ENCODE peak calls at places on chromosome 20, in eight cellular contexts. K is posterior cingulate gyrus, F is choroid plexus epithelial cell, G is EL, W is right cardiac atrium, B is EH, A is fibroblast of the aortic adventitia, X is T-helper 17 cell. O is an unnamed sample.

GRCh38 chr20:14219801-14220461 is 117.5 kb downstream of the FLRT3 start:
- DNase-seq in K (no peak), F (no peak), G (no peak), W (no peak), B (no peak), A (no peak), X (no peak), O (peak; percentile 5)

GRCh38 chr20:36836591-36837329 is 39.2 kb upstream of the TLDC2 start:
- DNase-seq in K (peak; percentile 61), F (peak; percentile 76), G (peak; percentile 63), W (no peak), B (peak; percentile 67), A (no peak), X (no peak), O (peak; percentile 37)

GRCh38 chr20:48599748-48600469 is 227.9 kb downstream of the PREX1 start:
- DNase-seq in K (no peak), F (no peak), G (no peak), W (peak; percentile 11), B (no peak), A (no peak), X (no peak), O (no peak)

GRCh38 chr20:32972181-32973076 is 31.8 kb downstream of the SUN5 start:
- DNase-seq in K (no peak), F (peak; percentile 5), G (no peak), W (no peak), B (no peak), A (no peak), X (peak; percentile 77), O (no peak)

GRCh38 chr20:59752101-59752586 is 147.8 kb downstream of the PHACTR3 start:
- DNase-seq in K (no peak), F (no peak), G (no peak), W (peak; percentile 86), B (peak; percentile 1), A (no peak), X (no peak), O (no peak)

GRCh38 chr20:43844778-43845614 is 69.7 kb upstream of the TOX2 start:
- DNase-seq in K (no peak), F (peak; percentile 86), G (peak; percentile 89), W (no peak), B (peak; percentile 91), A (peak; percentile 98), X (no peak), O (no peak)

GRCh38 chr20:63682384-63683139 is 13.9 kb upstream of the TNFRSF6B start:
- DNase-seq in K (no peak), F (peak; percentile 92), G (peak; percentile 100), W (peak; percentile 87), B (peak; percentile 99), A (peak; percentile 98), X (no peak), O (no peak)

GRCh38 chr20:9609892-9610502 is 95.6 kb downstream of the LAMP5 start:
- DNase-seq in K (peak; percentile 65), F (peak; percentile 82), G (peak; percentile 69), W (no peak), B (peak; percentile 68), A (peak; percentile 82), X (no peak), O (peak; percentile 47)

GRCh38 chr20:38202153-38202981 is 37.3 kb upstream of the TGM2 start:
- DNase-seq in K (peak; percentile 3), F (no peak), G (no peak), W (no peak), B (no peak), A (no peak), X (no peak), O (no peak)

GRCh38 chr20:35048739-35049138 is 43.9 kb downstream of the TRPC4AP start:
- DNase-seq in K (peak; percentile 66), F (no peak), G (no peak), W (no peak), B (no peak), A (no peak), X (no peak), O (no peak)

GRCh38 chr20:8464368-8464767 is 332.3 kb downstream of the PLCB1 start:
- DNase-seq in K (no peak), F (no peak), G (no peak), W (no peak), B (peak; percentile 12), A (peak; percentile 46), X (no peak), O (no peak)

GRCh38 chr20:37325206-37325605 is 20.7 kb upstream of the SRC start:
- DNase-seq in K (no peak), F (no peak), G (no peak), W (no peak), B (no peak), A (no peak), X (no peak), O (no peak)

GRCh38 chr20:3446779-3447178 is 24.0 kb upstream of the ATRN start:
- DNase-seq in K (no peak), F (no peak), G (no peak), W (no peak), B (no peak), A (no peak), X (no peak), O (no peak)

GRCh38 chr20:24131281-24131680 is 142.7 kb upstream of the GGTLC1 start:
- DNase-seq in K (no peak), F (no peak), G (no peak), W (no peak), B (no peak), A (no peak), X (no peak), O (no peak)

GRCh38 chr20:54633903-54634302 is 158.5 kb downstream of the DOK5 start:
- DNase-seq in K (no peak), F (no peak), G (no peak), W (no peak), B (no peak), A (no peak), X (no peak), O (no peak)

GRCh38 chr20:46174469-46175126 is 56.5 kb downstream of the CD40 start:
- DNase-seq in K (peak; percentile 43), F (peak; percentile 66), G (peak; percentile 23), W (peak; percentile 84), B (peak; percentile 44), A (peak; percentile 48), X (peak; percentile 49), O (no peak)

GRCh38 chr20:34891166-34892062 is 15.0 kb downstream of the ACSS2 start:
- DNase-seq in K (no peak), F (peak; percentile 74), G (peak; percentile 76), W (no peak), B (peak; percentile 73), A (peak; percentile 83), X (no peak), O (no peak)

GRCh38 chr20:63568986-63569949 is 4.8 kb downstream of the HELZ2 start:
- DNase-seq in K (no peak), F (no peak), G (no peak), W (no peak), B (no peak), A (no peak), X (no peak), O (no peak)

GRCh38 chr20:58877374-58878360 is 25.2 kb downstream of the GNAS start:
- DNase-seq in K (no peak), F (no peak), G (no peak), W (no peak), B (no peak), A (no peak), X (no peak), O (no peak)

GRCh38 chr20:48763183-48764030 is 64.4 kb downstream of the PREX1 start:
- DNase-seq in K (no peak), F (no peak), G (no peak), W (peak; percentile 76), B (no peak), A (no peak), X (no peak), O (no peak)

GRCh38 chr20:9705722-9706476 is 133.0 kb downstream of the PAK5 start:
- DNase-seq in K (no peak), F (no peak), G (no peak), W (no peak), B (no peak), A (no peak), X (no peak), O (no peak)

GRCh38 chr20:47159166-47159565 is 197.3 kb downstream of the ZMYND8 start:
- DNase-seq in K (no peak), F (no peak), G (no peak), W (no peak), B (no peak), A (no peak), X (no peak), O (no peak)

O was measured in NCI-H1436.